ENCODE peak calls at places on chromosomes 16 and 17, in seven cellular contexts. I is fibroblast of the aortic adventitia, S is SJCRH30, A is SK-N-MC, X is HL-60, B is HAP-1, J is A549. Q is an unnamed sample.

GRCh38 chr17:38735161-38735997 is 5.2 kb downstream of the CISD3 start:
- DNase-seq in I (peak), S (peak), A (no peak), X (peak), B (peak), J (peak), Q (peak)

GRCh38 chr17:28725660-28726395 is at the start of gene TLCD1:
- DNase-seq in I (peak), S (peak), A (no peak), X (peak), B (peak), J (peak), Q (peak)

GRCh38 chr17:16465861-16466338 is 26.1 kb downstream of the LRRC75A start:
- DNase-seq in I (peak), S (no peak), A (no peak), X (no peak), B (no peak), J (no peak), Q (no peak)

GRCh38 chr16:50245417-50246298 is 20.7 kb upstream of the ADCY7 start:
- DNase-seq in I (peak), S (no peak), A (no peak), X (peak), B (peak), J (peak), Q (peak)

GRCh38 chr17:70588003-70588402 is 418.7 kb downstream of the KCNJ2 start:
- DNase-seq in I (no peak), S (no peak), A (no peak), X (no peak), B (no peak), J (no peak), Q (no peak)

GRCh38 chr17:75778861-75779249 is 5.8 kb upstream of the UNK start:
- DNase-seq in I (no peak), S (no peak), A (no peak), X (peak), B (peak), J (peak), Q (no peak)

GRCh38 chr16:67459066-67459857 is 21.7 kb downstream of the ATP6V0D1 start:
- DNase-seq in I (no peak), S (no peak), A (no peak), X (no peak), B (no peak), J (no peak), Q (peak)

GRCh38 chr17:77808663-77809425 is 149.7 kb upstream of the TNRC6C start:
- DNase-seq in I (no peak), S (no peak), A (no peak), X (no peak), B (no peak), J (no peak), Q (no peak)

GRCh38 chr16:82846806-82847205 is 220.0 kb downstream of the CDH13 start:
- DNase-seq in I (no peak), S (no peak), A (no peak), X (no peak), B (no peak), J (no peak), Q (peak)

GRCh38 chr16:82852388-82852998 is 225.7 kb downstream of the CDH13 start:
- DNase-seq in I (peak), S (no peak), A (no peak), X (no peak), B (no peak), J (no peak), Q (no peak)

GRCh38 chr16:82845076-82845475 is 218.3 kb downstream of the CDH13 start:
- DNase-seq in I (no peak), S (peak), A (no peak), X (no peak), B (no peak), J (no peak), Q (no peak)

GRCh38 chr16:82843606-82844271 is 217.0 kb downstream of the CDH13 start:
- DNase-seq in I (no peak), S (no peak), A (no peak), X (no peak), B (no peak), J (no peak), Q (no peak)

DNA sequence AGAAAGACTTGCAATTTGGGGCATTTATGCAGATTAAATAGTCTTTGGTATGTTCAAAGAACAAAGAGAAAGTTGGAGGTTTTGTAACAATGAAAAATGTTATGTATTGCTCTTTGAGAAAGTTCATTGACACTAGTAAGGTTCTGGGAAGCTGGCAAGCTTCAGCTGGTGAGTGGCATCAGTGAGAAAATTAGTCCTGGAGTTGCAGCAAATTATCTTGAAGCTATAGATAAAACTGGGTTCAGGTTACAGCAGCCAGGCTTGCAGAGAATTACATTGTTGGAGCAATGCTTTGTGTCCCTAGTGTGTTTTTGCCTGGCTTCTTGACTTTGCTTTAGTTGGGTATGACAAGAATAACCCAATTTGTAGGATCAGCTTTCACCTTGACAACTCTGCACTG is 221.2 kb downstream of the CDH13 start:
- DNase-seq in I (peak), S (no peak), A (no peak), X (no peak), B (no peak), J (no peak), Q (no peak)
- H3K4me3 ChIP-seq in I (no peak), S (no peak), A (no peak), X (no peak), B (no peak), J (no peak), Q (no peak)

GRCh38 chr17:79749958-79750357 is 19.2 kb downstream of the ENPP7 start:
- DNase-seq in I (no peak), S (no peak), A (no peak), X (no peak), B (no peak), J (no peak), Q (no peak)

GRCh38 chr17:79746955-79747507 is 16.3 kb downstream of the ENPP7 start:
- DNase-seq in I (peak), S (no peak), A (no peak), X (no peak), B (no peak), J (no peak), Q (peak)

GRCh38 chr17:79749156-79749815 is 18.5 kb downstream of the ENPP7 start:
- DNase-seq in I (peak), S (no peak), A (no peak), X (no peak), B (peak), J (no peak), Q (peak)

GRCh38 chr17:79747508-79748295 is 17.0 kb downstream of the ENPP7 start:
- DNase-seq in I (no peak), S (no peak), A (no peak), X (no peak), B (no peak), J (no peak), Q (peak)

GRCh38 chr17:79748296-79749099 is 17.8 kb downstream of the ENPP7 start:
- DNase-seq in I (no peak), S (no peak), A (no peak), X (no peak), B (no peak), J (no peak), Q (no peak)
- H3K4me3 ChIP-seq in I (no peak), S (no peak), A (no peak), X (no peak), B (no peak), J (peak), Q (no peak)

GRCh38 chr16:55834044-55834443 is 1.1 kb upstream of the CES1 start:
- DNase-seq in I (no peak), S (no peak), A (no peak), X (peak), B (no peak), J (no peak), Q (no peak)

GRCh38 chr16:55832425-55832787 is 490 bp downstream of the CES1 start:
- DNase-seq in I (no peak), S (no peak), A (no peak), X (no peak), B (no peak), J (no peak), Q (no peak)

GRCh38 chr16:55835578-55835977 is 2.7 kb upstream of the CES1 start:
- DNase-seq in I (peak), S (no peak), A (no peak), X (peak), B (no peak), J (no peak), Q (no peak)

GRCh38 chr16:55830658-55831294 is 2.1 kb downstream of the CES1 start:
- DNase-seq in I (no peak), S (no peak), A (no peak), X (no peak), B (no peak), J (no peak), Q (no peak)

DNA sequence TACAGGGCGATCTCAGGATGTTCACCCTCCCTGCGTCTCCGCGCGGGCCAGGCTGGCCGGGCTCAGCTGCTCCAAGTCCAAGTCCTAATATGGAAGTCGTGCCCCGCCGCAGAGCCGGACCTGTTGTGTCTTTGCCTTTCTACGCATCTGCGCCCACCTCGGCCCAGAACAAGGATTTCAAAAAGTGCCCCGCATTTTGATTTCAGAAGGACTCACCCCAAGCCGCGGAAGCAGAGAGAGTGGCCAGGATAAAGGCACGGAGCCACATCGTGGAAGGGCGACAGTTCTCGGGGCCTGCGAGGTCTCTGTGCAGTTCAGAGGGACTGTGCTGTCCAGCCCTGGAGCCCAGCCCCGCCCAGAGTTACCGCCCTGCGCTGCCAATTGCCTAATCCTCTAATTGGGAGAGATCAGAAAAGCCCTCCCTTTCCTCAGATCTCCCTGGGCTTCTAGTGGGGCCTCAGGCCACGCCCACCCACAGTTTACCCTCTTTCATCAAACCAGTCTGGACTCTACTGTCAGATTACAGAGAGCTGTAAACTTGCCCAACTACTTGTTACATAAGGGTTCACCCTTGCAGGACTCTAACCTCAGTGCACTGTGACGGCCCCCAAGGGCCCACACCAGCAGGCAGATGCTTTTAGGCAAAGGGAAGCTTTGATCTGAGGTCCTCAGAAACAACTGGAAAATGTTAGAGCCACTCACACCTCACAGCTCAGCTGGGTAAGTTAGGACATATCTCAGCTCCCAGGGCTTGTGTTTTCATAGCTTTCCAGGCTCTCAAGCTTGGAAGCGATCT is at the start of gene CES1:
- DNase-seq in I (no peak), S (no peak), A (no peak), X (peak), B (peak), J (no peak), Q (peak)
- H3K4me3 ChIP-seq in I (no peak), S (no peak), A (no peak), X (peak), B (no peak), J (peak), Q (no peak)

DNA sequence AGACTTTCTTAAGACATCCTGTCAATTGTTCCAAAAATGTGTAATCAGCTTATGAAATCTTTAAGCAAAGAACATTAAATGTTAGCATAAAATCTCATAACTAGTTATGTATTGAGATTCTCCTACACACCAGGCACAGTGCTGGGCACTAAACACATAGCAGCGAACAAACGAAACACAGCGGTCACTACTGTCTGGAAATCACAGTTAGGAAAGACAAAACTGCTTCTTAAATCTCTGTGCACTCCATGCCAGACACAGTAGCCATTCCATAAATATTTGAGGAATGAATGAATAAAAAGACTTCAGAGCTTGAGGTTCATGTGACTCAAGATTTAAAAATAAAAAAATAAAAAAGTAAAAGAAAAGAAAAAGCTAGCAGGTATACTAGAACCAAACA is 20.1 kb downstream of the TOX3 start:
- DNase-seq in I (no peak), S (no peak), A (no peak), X (no peak), B (no peak), J (no peak), Q (no peak)
- H3K4me3 ChIP-seq in I (no peak), S (no peak), A (no peak), X (no peak), B (no peak), J (no peak), Q (no peak)

DNA sequence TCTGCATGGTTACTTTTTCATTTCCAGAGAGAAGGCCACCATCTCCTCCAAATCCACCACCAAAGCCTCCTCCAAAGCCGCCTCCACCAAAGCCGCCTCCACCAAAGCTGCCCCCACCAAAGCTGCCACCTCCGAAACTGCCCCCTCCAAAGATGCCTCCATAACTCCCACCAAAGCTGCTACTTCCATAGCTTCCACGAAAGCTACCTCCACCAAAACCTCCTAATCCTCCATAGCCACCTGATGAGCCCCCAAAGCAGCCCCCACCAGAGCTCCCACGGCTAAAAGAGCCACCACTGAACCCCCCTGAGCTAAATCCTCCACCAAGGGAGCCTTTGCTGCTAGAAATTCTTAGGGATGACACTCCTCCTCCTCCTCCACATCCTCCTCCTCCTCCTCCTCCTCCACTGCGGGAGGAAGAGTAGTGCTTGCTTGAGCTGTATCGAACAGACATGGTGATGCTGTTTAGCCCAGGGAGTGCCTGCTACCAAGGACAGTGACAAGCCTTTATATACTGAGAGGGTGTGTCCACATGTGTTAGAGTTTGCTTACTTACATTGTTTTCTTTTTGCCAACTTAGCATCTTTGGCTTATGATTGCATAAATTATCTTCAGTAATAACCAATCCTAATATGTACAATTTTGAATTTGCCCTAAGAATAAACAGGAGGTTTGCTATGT is at the start of gene KRT10:
- DNase-seq in I (no peak), S (no peak), A (no peak), X (no peak), B (no peak), J (no peak), Q (no peak)
- H3K4me3 ChIP-seq in I (no peak), S (no peak), A (peak), X (no peak), B (no peak), J (no peak), Q (no peak)

DNA sequence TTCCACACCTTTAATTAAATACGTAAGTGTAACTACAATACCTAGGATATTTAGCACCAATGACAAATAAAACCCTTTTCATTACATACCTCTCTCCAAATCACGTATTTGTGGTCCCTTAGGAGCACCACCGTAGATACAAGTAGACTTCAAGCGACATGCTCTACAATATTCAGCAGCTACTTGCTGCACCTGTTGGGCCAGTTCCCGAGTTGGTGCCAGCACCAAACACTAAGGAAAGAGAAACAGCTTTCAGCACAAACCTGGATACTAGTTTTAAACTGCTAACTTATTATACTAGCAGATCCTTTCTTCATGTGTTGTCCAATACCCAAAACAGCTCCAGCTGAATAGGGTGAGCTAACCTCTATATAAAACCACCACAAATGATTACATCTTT is 2.7 kb downstream of the DDX5 start:
- DNase-seq in I (no peak), S (no peak), A (no peak), X (no peak), B (no peak), J (no peak), Q (peak)
- H3K4me3 ChIP-seq in I (peak), S (no peak), A (no peak), X (no peak), B (no peak), J (peak), Q (peak)

GRCh38 chr16:74026373-74027281 is 270.0 kb upstream of the PSMD7 start:
- DNase-seq in I (no peak), S (no peak), A (no peak), X (no peak), B (no peak), J (no peak), Q (no peak)
- H3K4me3 ChIP-seq in I (no peak), S (no peak), A (no peak), X (no peak), B (no peak), J (no peak), Q (no peak)

GRCh38 chr16:87303431-87303930 is 13.7 kb downstream of the C16orf95 start:
- DNase-seq in I (no peak), S (no peak), A (no peak), X (peak), B (no peak), J (no peak), Q (no peak)

GRCh38 chr16:87304951-87305350 is 12.2 kb downstream of the C16orf95 start:
- DNase-seq in I (no peak), S (no peak), A (no peak), X (peak), B (no peak), J (no peak), Q (no peak)

GRCh38 chr16:87308826-87309225 is 8.4 kb downstream of the C16orf95 start:
- DNase-seq in I (no peak), S (no peak), A (no peak), X (no peak), B (no peak), J (no peak), Q (no peak)

GRCh38 chr16:87303962-87304521 is 13.2 kb downstream of the C16orf95 start:
- DNase-seq in I (no peak), S (no peak), A (no peak), X (no peak), B (no peak), J (no peak), Q (no peak)

GRCh38 chr16:87305505-87306391 is 11.4 kb downstream of the C16orf95 start:
- DNase-seq in I (no peak), S (no peak), A (no peak), X (no peak), B (peak), J (no peak), Q (peak)
- H3K4me3 ChIP-seq in I (no peak), S (no peak), A (no peak), X (no peak), B (no peak), J (no peak), Q (no peak)

DNA sequence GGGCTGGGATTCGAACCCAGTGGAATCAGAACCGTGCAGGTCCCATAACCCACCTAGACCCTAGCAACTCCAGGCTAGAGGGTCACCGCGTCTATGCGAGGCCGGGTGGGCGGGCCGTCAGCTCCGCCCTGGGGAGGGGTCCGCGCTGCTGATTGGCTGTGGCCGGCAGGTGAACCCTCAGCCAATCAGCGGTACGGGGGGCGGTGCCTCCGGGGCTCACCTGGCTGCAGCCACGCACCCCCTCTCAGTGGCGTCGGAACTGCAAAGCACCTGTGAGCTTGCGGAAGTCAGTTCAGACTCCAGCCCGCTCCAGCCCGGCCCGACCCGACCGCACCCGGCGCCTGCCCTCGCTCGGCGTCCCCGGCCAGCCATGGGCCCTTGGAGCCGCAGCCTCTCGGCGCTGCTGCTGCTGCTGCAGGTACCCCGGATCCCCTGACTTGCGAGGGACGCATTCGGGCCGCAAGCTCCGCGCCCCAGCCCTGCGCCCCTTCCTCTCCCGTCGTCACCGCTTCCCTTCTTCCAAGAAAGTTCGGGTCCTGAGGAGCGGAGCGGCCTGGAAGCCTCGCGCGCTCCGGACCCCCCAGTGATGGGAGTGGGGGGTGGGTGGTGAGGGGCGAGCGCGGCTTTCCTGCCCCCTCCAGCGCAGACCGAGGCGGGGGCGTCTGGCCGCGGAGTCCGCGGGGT is at the start of gene CDH1:
- DNase-seq in I (no peak), S (no peak), A (no peak), X (no peak), B (no peak), J (no peak), Q (no peak)
- H3K4me3 ChIP-seq in I (no peak), S (no peak), A (peak), X (no peak), B (no peak), J (peak), Q (no peak)